ENCODE peak calls at places on chromosomes 6 and 20, in six cellular contexts. One of them, this sample, is unnamed.

GRCh38 chr6:141675957-141676356 is 456.8 kb upstream of the GJE1 start:
- DNase-seq in fibroblast of lung: peak; percentile 46
- DNase-seq in PC-3: peak; percentile 37
- DNase-seq in GM12878: no peak
- DNase-seq in PC-9: no peak
- DNase-seq in GM23338: no peak
- DNase-seq in this sample: peak; percentile 37

GRCh38 chr6:42618686-42619085 is 54.9 kb downstream of the UBR2 start:
- DNase-seq in fibroblast of lung: peak; percentile 57
- DNase-seq in PC-3: peak; percentile 16
- DNase-seq in GM12878: no peak
- DNase-seq in PC-9: no peak
- DNase-seq in GM23338: peak; percentile 50
- DNase-seq in this sample: peak; percentile 89

GRCh38 chr6:16429669-16430068 is 191.3 kb downstream of the GMPR start:
- DNase-seq in fibroblast of lung: no peak
- DNase-seq in PC-3: no peak
- DNase-seq in GM12878: no peak
- DNase-seq in PC-9: no peak
- DNase-seq in GM23338: no peak
- DNase-seq in this sample: no peak

GRCh38 chr6:36349240-36349639 is 12.6 kb upstream of the BNIP5 start:
- DNase-seq in fibroblast of lung: no peak
- DNase-seq in PC-3: peak; percentile 50
- DNase-seq in GM12878: no peak
- DNase-seq in PC-9: no peak
- DNase-seq in GM23338: no peak
- DNase-seq in this sample: no peak

GRCh38 chr6:33696538-33697518 is 14.7 kb downstream of the UQCC2 start:
- DNase-seq in fibroblast of lung: peak; percentile 85
- DNase-seq in PC-3: peak; percentile 76
- DNase-seq in GM12878: no peak
- DNase-seq in PC-9: peak; percentile 71
- DNase-seq in GM23338: no peak
- DNase-seq in this sample: peak; percentile 68

GRCh38 chr20:23753589-23753988 is 2.9 kb upstream of the CST1 start:
- DNase-seq in fibroblast of lung: no peak
- DNase-seq in PC-3: no peak
- DNase-seq in GM12878: no peak
- DNase-seq in PC-9: no peak
- DNase-seq in GM23338: no peak
- DNase-seq in this sample: no peak

GRCh38 chr6:43508481-43509141 is 1.5 kb downstream of the LRRC73 start:
- DNase-seq in fibroblast of lung: no peak
- DNase-seq in PC-3: no peak
- DNase-seq in GM12878: no peak
- DNase-seq in PC-9: no peak
- DNase-seq in GM23338: no peak
- DNase-seq in this sample: no peak

GRCh38 chr6:46217671-46218131 is 46.9 kb upstream of the ENPP5 start:
- DNase-seq in fibroblast of lung: peak; percentile 64
- DNase-seq in PC-3: no peak
- DNase-seq in GM12878: peak; percentile 57
- DNase-seq in PC-9: no peak
- DNase-seq in GM23338: no peak
- DNase-seq in this sample: peak; percentile 7

GRCh38 chr6:75759207-75759606 is 10.2 kb downstream of the MYO6 start:
- DNase-seq in fibroblast of lung: no peak
- DNase-seq in PC-3: no peak
- DNase-seq in GM12878: no peak
- DNase-seq in PC-9: no peak
- DNase-seq in GM23338: peak; percentile 8
- DNase-seq in this sample: peak; percentile 16

GRCh38 chr20:17680128-17680835 is 1.8 kb downstream of the RRBP1 start:
- DNase-seq in fibroblast of lung: peak; percentile 85
- DNase-seq in PC-3: peak; percentile 80
- DNase-seq in GM12878: no peak
- DNase-seq in PC-9: peak; percentile 76
- DNase-seq in GM23338: peak; percentile 44
- DNase-seq in this sample: peak; percentile 79

GRCh38 chr20:54848262-54848661 is 372.9 kb downstream of the DOK5 start:
- DNase-seq in fibroblast of lung: no peak
- DNase-seq in PC-3: no peak
- DNase-seq in GM12878: no peak
- DNase-seq in PC-9: no peak
- DNase-seq in GM23338: no peak
- DNase-seq in this sample: no peak

GRCh38 chr6:68625998-68626397 is 9.1 kb upstream of the ADGRB3 start:
- DNase-seq in fibroblast of lung: no peak
- DNase-seq in PC-3: no peak
- DNase-seq in GM12878: no peak
- DNase-seq in PC-9: no peak
- DNase-seq in GM23338: no peak
- DNase-seq in this sample: no peak

GRCh38 chr6:27517928-27518787 is 45.3 kb upstream of the ZNF184 start:
- DNase-seq in fibroblast of lung: no peak
- DNase-seq in PC-3: peak; percentile 46
- DNase-seq in GM12878: no peak
- DNase-seq in PC-9: no peak
- DNase-seq in GM23338: no peak
- DNase-seq in this sample: peak; percentile 51

GRCh38 chr6:152749336-152749735 is 1.3 kb upstream of the VIP start:
- DNase-seq in fibroblast of lung: no peak
- DNase-seq in PC-3: no peak
- DNase-seq in GM12878: no peak
- DNase-seq in PC-9: no peak
- DNase-seq in GM23338: no peak
- DNase-seq in this sample: no peak

GRCh38 chr6:39062014-39062740 is 13.6 kb downstream of the GLP1R start:
- DNase-seq in fibroblast of lung: no peak
- DNase-seq in PC-3: no peak
- DNase-seq in GM12878: no peak
- DNase-seq in PC-9: no peak
- DNase-seq in GM23338: no peak
- DNase-seq in this sample: no peak

GRCh38 chr6:1600764-1601615 is 8.7 kb upstream of the FOXC1 start:
- DNase-seq in fibroblast of lung: no peak
- DNase-seq in PC-3: no peak
- DNase-seq in GM12878: no peak
- DNase-seq in PC-9: no peak
- DNase-seq in GM23338: no peak
- DNase-seq in this sample: no peak

GRCh38 chr6:82775361-82775760 is 290.3 kb downstream of the UBE3D start:
- DNase-seq in fibroblast of lung: no peak
- DNase-seq in PC-3: peak; percentile 12
- DNase-seq in GM12878: no peak
- DNase-seq in PC-9: no peak
- DNase-seq in GM23338: no peak
- DNase-seq in this sample: peak; percentile 39

GRCh38 chr6:3119040-3119723 is 671 bp downstream of the BPHL start:
- DNase-seq in fibroblast of lung: peak; percentile 35
- DNase-seq in PC-3: peak; percentile 35
- DNase-seq in GM12878: no peak
- DNase-seq in PC-9: no peak
- DNase-seq in GM23338: no peak
- DNase-seq in this sample: peak; percentile 67

GRCh38 chr6:112010328-112010727 is 43.6 kb upstream of the CCN6 start:
- DNase-seq in fibroblast of lung: no peak
- DNase-seq in PC-3: no peak
- DNase-seq in GM12878: no peak
- DNase-seq in PC-9: no peak
- DNase-seq in GM23338: no peak
- DNase-seq in this sample: no peak

GRCh38 chr6:34174846-34175399 is 29.0 kb upstream of the GRM4 start:
- DNase-seq in fibroblast of lung: no peak
- DNase-seq in PC-3: no peak
- DNase-seq in GM12878: no peak
- DNase-seq in PC-9: no peak
- DNase-seq in GM23338: peak; percentile 30
- DNase-seq in this sample: no peak

GRCh38 chr6:158784505-158784904 is 34.7 kb downstream of the EZR start:
- DNase-seq in fibroblast of lung: no peak
- DNase-seq in PC-3: peak; percentile 88
- DNase-seq in GM12878: no peak
- DNase-seq in PC-9: peak; percentile 50
- DNase-seq in GM23338: no peak
- DNase-seq in this sample: peak; percentile 32

GRCh38 chr6:46367365-46367764 is 123.9 kb downstream of the RCAN2 start:
- DNase-seq in fibroblast of lung: no peak
- DNase-seq in PC-3: no peak
- DNase-seq in GM12878: no peak
- DNase-seq in PC-9: no peak
- DNase-seq in GM23338: no peak
- DNase-seq in this sample: no peak

GRCh38 chr6:157688960-157689599 is 134.0 kb upstream of the SNX9 start:
- DNase-seq in fibroblast of lung: no peak
- DNase-seq in PC-3: peak; percentile 33
- DNase-seq in GM12878: no peak
- DNase-seq in PC-9: peak; percentile 12
- DNase-seq in GM23338: peak; percentile 63
- DNase-seq in this sample: peak; percentile 24

GRCh38 chr6:16179970-16180431 is 51.1 kb downstream of the MYLIP start:
- DNase-seq in fibroblast of lung: no peak
- DNase-seq in PC-3: no peak
- DNase-seq in GM12878: no peak
- DNase-seq in PC-9: no peak
- DNase-seq in GM23338: no peak
- DNase-seq in this sample: no peak

GRCh38 chr6:46454691-46455090 is 36.6 kb downstream of the RCAN2 start:
- DNase-seq in fibroblast of lung: no peak
- DNase-seq in PC-3: no peak
- DNase-seq in GM12878: no peak
- DNase-seq in PC-9: no peak
- DNase-seq in GM23338: no peak
- DNase-seq in this sample: no peak

GRCh38 chr6:18226451-18226850 is 37.9 kb downstream of the DEK start:
- DNase-seq in fibroblast of lung: no peak
- DNase-seq in PC-3: no peak
- DNase-seq in GM12878: no peak
- DNase-seq in PC-9: no peak
- DNase-seq in GM23338: no peak
- DNase-seq in this sample: peak; percentile 76
- H3K4me2 ChIP-seq in fibroblast of lung: no peak overlapping the region
- H3K4me2 ChIP-seq in PC-3: no peak overlapping the region
- H3K4me2 ChIP-seq in GM12878: no peak overlapping the region
- H3K4me2 ChIP-seq in PC-9: no peak overlapping the region
- H3K4me2 ChIP-seq in GM23338: no peak overlapping the region
- H3K4me2 ChIP-seq in this sample: peak overlapping the region; percentile 6

GRCh38 chr20:32130352-32130751 is 20.8 kb downstream of the TM9SF4 start:
- DNase-seq in fibroblast of lung: no peak
- DNase-seq in PC-3: no peak
- DNase-seq in GM12878: no peak
- DNase-seq in PC-9: no peak
- DNase-seq in GM23338: peak; percentile 31
- DNase-seq in this sample: no peak
- H4K20me1 ChIP-seq in fibroblast of lung: no peaks in the 10 kb centered on the region
- H4K20me1 ChIP-seq in PC-3: no peaks in the 10 kb centered on the region
- H4K20me1 ChIP-seq in GM12878: no peaks in the 10 kb centered on the region
- H4K20me1 ChIP-seq in PC-9: peaks cover 57% of the 10 kb centered on the region
- H4K20me1 ChIP-seq in GM23338: peaks cover 41% of the 10 kb centered on the region
- H4K20me1 ChIP-seq in this sample: peaks cover 10% of the 10 kb centered on the region

DNA sequence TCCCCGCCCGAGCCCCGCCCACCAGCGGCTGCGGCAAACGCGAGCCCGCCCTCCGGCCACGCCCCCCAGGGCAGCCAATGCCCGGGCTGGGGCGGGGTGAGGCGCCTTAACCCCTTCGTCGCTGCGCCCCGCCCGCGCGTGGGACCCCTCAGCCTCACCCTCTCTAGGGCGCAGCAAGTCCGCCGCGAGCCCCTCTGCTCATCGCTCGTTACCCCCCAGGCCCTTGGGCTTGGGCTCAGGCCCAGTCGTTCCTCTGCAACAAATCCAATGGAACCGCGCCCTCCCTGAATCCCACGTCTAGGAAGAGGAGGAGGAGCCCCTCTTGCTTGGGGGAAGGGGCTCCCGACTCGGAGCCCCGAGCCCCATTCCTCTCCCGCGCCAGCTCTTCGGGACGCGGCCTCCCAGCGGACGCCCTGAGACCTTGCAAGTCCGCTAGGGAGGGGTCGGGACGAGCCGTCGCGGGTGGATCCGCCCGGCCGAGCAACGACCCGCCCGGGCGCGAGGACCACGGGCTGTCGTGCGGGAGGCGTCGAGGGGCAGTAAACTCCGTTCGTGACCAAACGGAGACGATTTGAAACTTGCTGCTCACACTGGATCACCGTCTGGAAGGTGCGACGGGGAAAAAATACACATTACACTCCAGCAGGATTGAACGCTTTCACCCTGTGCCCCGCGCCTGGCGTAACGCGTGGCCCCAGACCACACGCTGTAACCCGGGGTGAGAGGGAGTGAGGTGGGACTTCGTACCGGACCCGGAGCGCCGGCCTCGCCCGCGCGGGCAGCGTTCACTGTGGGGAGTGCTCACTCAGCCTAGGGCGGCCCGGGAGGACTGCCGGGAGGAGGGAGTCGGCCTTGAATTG is 463 bp upstream of the LZTS3 start:
- DNase-seq in fibroblast of lung: peak; percentile 68
- DNase-seq in PC-3: peak; percentile 91
- DNase-seq in GM12878: no peak
- DNase-seq in PC-9: peak; percentile 88
- DNase-seq in GM23338: peak; percentile 95
- DNase-seq in this sample: peak; percentile 95
- TF ChIP-seq EZH2 in fibroblast of lung: no peak
- TF ChIP-seq EZH2 in PC-3: no peak
- TF ChIP-seq EZH2 in GM12878: no peak
- TF ChIP-seq EZH2 in PC-9: no peak
- TF ChIP-seq EZH2 in GM23338: no peak
- TF ChIP-seq EZH2 in this sample: no peak

GRCh38 chr6:87155272-87155919 is at the start of gene ZNF292:
- DNase-seq in fibroblast of lung: peak; percentile 97
- DNase-seq in PC-3: peak; percentile 93
- DNase-seq in GM12878: peak; percentile 96
- DNase-seq in PC-9: peak; percentile 95
- DNase-seq in GM23338: peak; percentile 98
- DNase-seq in this sample: peak; percentile 99

GRCh38 chr6:87152528-87152950 is 2.8 kb upstream of the ZNF292 start:
- DNase-seq in fibroblast of lung: peak; percentile 31
- DNase-seq in PC-3: no peak
- DNase-seq in GM12878: no peak
- DNase-seq in PC-9: no peak
- DNase-seq in GM23338: no peak
- DNase-seq in this sample: no peak

GRCh38 chr6:87154641-87155271 is 609 bp upstream of the ZNF292 start:
- DNase-seq in fibroblast of lung: peak; percentile 79
- DNase-seq in PC-3: peak; percentile 59
- DNase-seq in GM12878: peak; percentile 89
- DNase-seq in PC-9: no peak
- DNase-seq in GM23338: peak; percentile 64
- DNase-seq in this sample: peak; percentile 90

GRCh38 chr6:87151786-87152527 is 3.4 kb upstream of the ZNF292 start:
- DNase-seq in fibroblast of lung: peak; percentile 58
- DNase-seq in PC-3: peak; percentile 12
- DNase-seq in GM12878: no peak
- DNase-seq in PC-9: peak; percentile 14
- DNase-seq in GM23338: peak; percentile 81
- DNase-seq in this sample: peak; percentile 75

DNA sequence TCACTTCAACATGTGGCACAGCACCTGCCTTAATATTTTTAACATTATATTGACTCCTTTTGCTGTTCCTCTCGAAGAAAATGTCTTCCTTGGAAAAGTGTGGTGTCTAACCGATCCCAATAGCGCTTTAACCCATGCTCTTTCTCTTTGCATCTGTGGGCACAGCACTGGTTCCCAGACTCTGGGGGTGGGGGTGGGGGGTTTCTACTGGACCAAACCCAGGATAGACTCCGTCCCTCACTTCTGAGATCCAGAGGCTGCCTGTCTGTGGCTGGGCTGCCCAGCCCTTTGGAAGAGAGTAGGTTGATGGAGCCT is 3.9 kb upstream of the ZNF292 start:
- DNase-seq in fibroblast of lung: no peak
- DNase-seq in PC-3: no peak
- DNase-seq in GM12878: no peak
- DNase-seq in PC-9: no peak
- DNase-seq in GM23338: no peak
- DNase-seq in this sample: no peak
- H3K4me2 ChIP-seq in fibroblast of lung: peak overlapping the region; percentile 65
- H3K4me2 ChIP-seq in PC-3: peak overlapping the region; percentile 81
- H3K4me2 ChIP-seq in GM12878: peak overlapping the region; percentile 99
- H3K4me2 ChIP-seq in PC-9: no peak overlapping the region
- H3K4me2 ChIP-seq in GM23338: peak overlapping the region; percentile 97
- H3K4me2 ChIP-seq in this sample: peak overlapping the region; percentile 89